ENCODE peak calls at places on chromosome 7, in seven cellular contexts. One of them, this sample, is unnamed.

GRCh38 chr7:7114575-7115291 is 67.6 kb upstream of the C1GALT1 start:
- DNase-seq in PC-3: peak; percentile 73
- DNase-seq in fibroblast of lung: no peak
- DNase-seq in sigmoid colon: no peak
- DNase-seq in tibial artery: no peak
- DNase-seq in stomach: peak; percentile 46
- DNase-seq in mucosa of descending colon: no peak
- DNase-seq in this sample: no peak

GRCh38 chr7:105782391-105783063 is 93.9 kb downstream of the ATXN7L1 start:
- DNase-seq in PC-3: peak; percentile 96
- DNase-seq in tibial artery: no peak
- DNase-seq in mucosa of descending colon: no peak
- DNase-seq in fibroblast of lung: peak; percentile 94
- DNase-seq in stomach: no peak
- DNase-seq in sigmoid colon: peak; percentile 55
- DNase-seq in this sample: peak; percentile 29

GRCh38 chr7:145169908-145170307 is 334.1 kb upstream of the TPK1 start:
- DNase-seq in sigmoid colon: no peak
- DNase-seq in stomach: no peak
- DNase-seq in PC-3: peak; percentile 46
- DNase-seq in mucosa of descending colon: no peak
- DNase-seq in tibial artery: no peak
- DNase-seq in fibroblast of lung: no peak
- DNase-seq in this sample: no peak

GRCh38 chr7:134823400-134823799 is 44.0 kb downstream of the CALD1 start:
- DNase-seq in fibroblast of lung: peak; percentile 91
- DNase-seq in PC-3: no peak
- DNase-seq in stomach: no peak
- DNase-seq in mucosa of descending colon: no peak
- DNase-seq in tibial artery: no peak
- DNase-seq in sigmoid colon: no peak
- DNase-seq in this sample: no peak

GRCh38 chr7:98322331-98323260 is 41.1 kb downstream of the BRI3 start:
- DNase-seq in mucosa of descending colon: peak; percentile 21
- DNase-seq in PC-3: peak; percentile 2
- DNase-seq in tibial artery: peak; percentile 50
- DNase-seq in sigmoid colon: no peak
- DNase-seq in stomach: no peak
- DNase-seq in fibroblast of lung: no peak
- DNase-seq in this sample: no peak

GRCh38 chr7:137943132-137943551 is 58.7 kb downstream of the CREB3L2 start:
- DNase-seq in mucosa of descending colon: no peak
- DNase-seq in stomach: no peak
- DNase-seq in sigmoid colon: no peak
- DNase-seq in tibial artery: peak; percentile 73
- DNase-seq in fibroblast of lung: peak; percentile 91
- DNase-seq in PC-3: no peak
- DNase-seq in this sample: no peak

GRCh38 chr7:139043823-139044812 is 8.3 kb upstream of the ZC3HAV1L start:
- DNase-seq in stomach: peak; percentile 55
- DNase-seq in sigmoid colon: no peak
- DNase-seq in fibroblast of lung: no peak
- DNase-seq in tibial artery: no peak
- DNase-seq in mucosa of descending colon: peak; percentile 59
- DNase-seq in PC-3: no peak
- DNase-seq in this sample: no peak

GRCh38 chr7:82778021-82778420 is 334.4 kb upstream of the CACNA2D1 start:
- DNase-seq in stomach: no peak
- DNase-seq in sigmoid colon: no peak
- DNase-seq in PC-3: no peak
- DNase-seq in tibial artery: no peak
- DNase-seq in mucosa of descending colon: no peak
- DNase-seq in fibroblast of lung: peak; percentile 50
- DNase-seq in this sample: no peak

GRCh38 chr7:98800996-98801395 is 68.8 kb downstream of the TMEM130 start:
- DNase-seq in mucosa of descending colon: no peak
- DNase-seq in stomach: no peak
- DNase-seq in fibroblast of lung: no peak
- DNase-seq in PC-3: no peak
- DNase-seq in sigmoid colon: no peak
- DNase-seq in tibial artery: no peak
- DNase-seq in this sample: no peak

GRCh38 chr7:143463556-143463955 is 14.1 kb upstream of the TAS2R41 start:
- DNase-seq in tibial artery: no peak
- DNase-seq in stomach: no peak
- DNase-seq in mucosa of descending colon: no peak
- DNase-seq in PC-3: no peak
- DNase-seq in sigmoid colon: no peak
- DNase-seq in fibroblast of lung: no peak
- DNase-seq in this sample: no peak

GRCh38 chr7:113371376-113372043 is 253.2 kb upstream of the SMIM30 start:
- DNase-seq in stomach: no peak
- DNase-seq in mucosa of descending colon: no peak
- DNase-seq in fibroblast of lung: peak; percentile 46
- DNase-seq in PC-3: no peak
- DNase-seq in tibial artery: no peak
- DNase-seq in sigmoid colon: no peak
- DNase-seq in this sample: no peak

GRCh38 chr7:121329460-121330052 is 756 bp downstream of the WNT16 start:
- DNase-seq in tibial artery: no peak
- DNase-seq in sigmoid colon: no peak
- DNase-seq in stomach: peak; percentile 43
- DNase-seq in fibroblast of lung: peak; percentile 23
- DNase-seq in mucosa of descending colon: peak; percentile 31
- DNase-seq in PC-3: no peak
- DNase-seq in this sample: no peak

GRCh38 chr7:112080974-112081373 is 125.2 kb downstream of the DOCK4 start:
- DNase-seq in PC-3: peak; percentile 25
- DNase-seq in stomach: no peak
- DNase-seq in tibial artery: peak; percentile 66
- DNase-seq in fibroblast of lung: peak; percentile 55
- DNase-seq in sigmoid colon: no peak
- DNase-seq in mucosa of descending colon: peak; percentile 26
- DNase-seq in this sample: peak; percentile 48

GRCh38 chr7:85130702-85131101 is 56.2 kb downstream of the SEMA3D start:
- DNase-seq in sigmoid colon: no peak
- DNase-seq in mucosa of descending colon: no peak
- DNase-seq in PC-3: no peak
- DNase-seq in fibroblast of lung: no peak
- DNase-seq in stomach: no peak
- DNase-seq in tibial artery: no peak
- DNase-seq in this sample: no peak

GRCh38 chr7:112105584-112106540 is 100.3 kb downstream of the DOCK4 start:
- DNase-seq in sigmoid colon: no peak
- DNase-seq in stomach: no peak
- DNase-seq in mucosa of descending colon: no peak
- DNase-seq in fibroblast of lung: no peak
- DNase-seq in PC-3: no peak
- DNase-seq in tibial artery: no peak
- DNase-seq in this sample: no peak

GRCh38 chr7:118080947-118081346 is 103.0 kb upstream of the LSM8 start:
- DNase-seq in tibial artery: no peak
- DNase-seq in sigmoid colon: no peak
- DNase-seq in mucosa of descending colon: peak; percentile 35
- DNase-seq in PC-3: peak; percentile 71
- DNase-seq in stomach: no peak
- DNase-seq in fibroblast of lung: peak; percentile 85
- DNase-seq in this sample: peak; percentile 93

GRCh38 chr7:22622386-22622785 is 104.6 kb upstream of the IL6 start:
- DNase-seq in PC-3: peak; percentile 8
- DNase-seq in tibial artery: no peak
- DNase-seq in stomach: no peak
- DNase-seq in mucosa of descending colon: no peak
- DNase-seq in fibroblast of lung: no peak
- DNase-seq in sigmoid colon: no peak
- DNase-seq in this sample: no peak

GRCh38 chr7:36667007-36667406 is 57.3 kb downstream of the AOAH start:
- DNase-seq in mucosa of descending colon: no peak
- DNase-seq in tibial artery: no peak
- DNase-seq in PC-3: no peak
- DNase-seq in stomach: no peak
- DNase-seq in sigmoid colon: no peak
- DNase-seq in fibroblast of lung: peak; percentile 79
- DNase-seq in this sample: no peak

GRCh38 chr7:111199643-111200042 is 108.7 kb downstream of the LRRN3 start:
- DNase-seq in stomach: no peak
- DNase-seq in PC-3: peak; percentile 22
- DNase-seq in fibroblast of lung: peak; percentile 25
- DNase-seq in mucosa of descending colon: no peak
- DNase-seq in sigmoid colon: no peak
- DNase-seq in tibial artery: no peak
- DNase-seq in this sample: no peak

GRCh38 chr7:98562336-98563182 is 54.5 kb upstream of the NPTX2 start:
- DNase-seq in mucosa of descending colon: no peak
- DNase-seq in fibroblast of lung: peak; percentile 19
- DNase-seq in stomach: no peak
- DNase-seq in tibial artery: no peak
- DNase-seq in PC-3: no peak
- DNase-seq in sigmoid colon: peak; percentile 38
- DNase-seq in this sample: no peak

GRCh38 chr7:92075455-92076158 is 58.7 kb downstream of the CYP51A1 start:
- DNase-seq in mucosa of descending colon: no peak
- DNase-seq in stomach: no peak
- DNase-seq in sigmoid colon: no peak
- DNase-seq in fibroblast of lung: no peak
- DNase-seq in tibial artery: no peak
- DNase-seq in PC-3: peak; percentile 7
- DNase-seq in this sample: no peak

GRCh38 chr7:83547526-83547925 is 101.4 kb downstream of the SEMA3E start:
- DNase-seq in stomach: peak; percentile 72
- DNase-seq in tibial artery: no peak
- DNase-seq in PC-3: peak; percentile 95
- DNase-seq in fibroblast of lung: peak; percentile 99
- DNase-seq in mucosa of descending colon: peak; percentile 18
- DNase-seq in sigmoid colon: no peak
- DNase-seq in this sample: peak; percentile 50

GRCh38 chr7:134789967-134790685 is 10.7 kb downstream of the CALD1 start:
- DNase-seq in sigmoid colon: peak; percentile 87
- DNase-seq in stomach: no peak
- DNase-seq in tibial artery: no peak
- DNase-seq in mucosa of descending colon: peak; percentile 9
- DNase-seq in PC-3: no peak
- DNase-seq in fibroblast of lung: peak; percentile 83
- DNase-seq in this sample: no peak

DNA sequence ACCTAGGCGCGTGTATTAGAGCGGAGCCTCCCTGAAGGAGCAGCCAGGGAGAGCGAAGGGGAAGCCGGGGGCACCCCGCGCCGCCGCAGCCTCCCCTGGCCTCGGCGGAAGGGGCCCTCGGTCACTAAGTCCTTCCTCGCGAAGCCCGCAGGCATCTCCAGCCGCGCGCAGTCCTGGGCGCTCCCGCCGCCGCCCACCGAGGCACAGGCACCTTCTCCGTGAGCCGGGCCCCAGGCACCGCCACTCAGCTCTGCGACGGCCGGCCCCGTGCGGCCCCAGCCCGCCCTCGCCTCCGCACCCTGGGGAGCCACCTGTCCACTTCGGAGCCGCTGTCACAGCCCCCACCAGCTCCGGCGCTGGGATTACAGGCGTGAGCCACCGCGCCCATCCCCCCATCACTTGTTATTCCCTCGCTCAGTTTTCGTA is 80.8 kb downstream of the ZNF467 start:
- DNase-seq in fibroblast of lung: no peak
- DNase-seq in sigmoid colon: no peak
- DNase-seq in PC-3: no peak
- DNase-seq in mucosa of descending colon: no peak
- DNase-seq in tibial artery: no peak
- DNase-seq in stomach: no peak
- DNase-seq in this sample: no peak
- H3K4me3 ChIP-seq in fibroblast of lung: peak overlapping the region; percentile 38
- H3K4me3 ChIP-seq in sigmoid colon: peak overlapping the region; percentile 49
- H3K4me3 ChIP-seq in PC-3: no peak overlapping the region
- H3K4me3 ChIP-seq in mucosa of descending colon: no peak overlapping the region
- H3K4me3 ChIP-seq in tibial artery: no peak overlapping the region
- H3K4me3 ChIP-seq in stomach: no peak overlapping the region
- H3K4me3 ChIP-seq in this sample: peak overlapping the region; percentile 20

GRCh38 chr7:47195641-47196040 is 386.3 kb downstream of the TNS3 start:
- DNase-seq in tibial artery: no peak
- DNase-seq in fibroblast of lung: no peak
- DNase-seq in sigmoid colon: no peak
- DNase-seq in stomach: no peak
- DNase-seq in mucosa of descending colon: no peak
- DNase-seq in PC-3: peak; percentile 24
- DNase-seq in this sample: no peak
- TF ChIP-seq CTCF in tibial artery: no peak
- TF ChIP-seq CTCF in fibroblast of lung: peak; percentile 22
- TF ChIP-seq CTCF in sigmoid colon: no peak
- TF ChIP-seq CTCF in stomach: no peak
- TF ChIP-seq CTCF in mucosa of descending colon: no peak
- TF ChIP-seq CTCF in PC-3: peak; percentile 39
- TF ChIP-seq CTCF in this sample: no peak

GRCh38 chr7:131403322-131403721 is 75.6 kb downstream of the MKLN1 start:
- DNase-seq in sigmoid colon: no peak
- DNase-seq in tibial artery: no peak
- DNase-seq in PC-3: no peak
- DNase-seq in fibroblast of lung: no peak
- DNase-seq in mucosa of descending colon: no peak
- DNase-seq in stomach: no peak
- DNase-seq in this sample: no peak
- H3K36me3 ChIP-seq in sigmoid colon: no peaks in the 10 kb centered on the region
- H3K36me3 ChIP-seq in tibial artery: peaks cover 8% of the 10 kb centered on the region
- H3K36me3 ChIP-seq in PC-3: peaks cover 29% of the 10 kb centered on the region
- H3K36me3 ChIP-seq in fibroblast of lung: peaks cover 4% of the 10 kb centered on the region
- H3K36me3 ChIP-seq in mucosa of descending colon: no peaks in the 10 kb centered on the region
- H3K36me3 ChIP-seq in stomach: no peaks in the 10 kb centered on the region
- H3K36me3 ChIP-seq in this sample: no peaks in the 10 kb centered on the region

DNA sequence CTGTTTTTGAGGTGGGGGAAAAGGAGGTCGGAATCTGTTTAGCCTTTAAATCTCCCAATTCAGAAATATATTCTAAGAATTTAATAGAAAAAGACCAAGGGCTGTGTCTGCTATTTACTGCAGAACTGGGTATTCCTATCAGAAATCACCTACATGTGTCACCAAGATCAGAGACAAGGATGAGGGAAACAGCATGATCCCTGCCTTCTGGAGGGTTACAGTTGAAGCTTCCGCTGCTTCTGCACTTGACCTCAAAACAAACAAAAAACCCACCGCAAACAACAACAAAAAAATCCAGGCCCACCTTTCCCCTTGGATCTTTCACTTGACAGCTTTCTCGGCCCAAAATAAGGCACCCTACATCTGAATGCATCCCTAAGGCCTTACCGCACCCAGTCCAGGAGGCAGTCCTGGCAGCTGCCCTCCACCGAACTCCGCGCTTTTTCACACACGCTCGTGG is 750 bp upstream of the CDK14 start:
- DNase-seq in mucosa of descending colon: no peak
- DNase-seq in sigmoid colon: no peak
- DNase-seq in stomach: no peak
- DNase-seq in PC-3: peak; percentile 11
- DNase-seq in fibroblast of lung: peak; percentile 42
- DNase-seq in tibial artery: no peak
- DNase-seq in this sample: no peak
- H3K4me3 ChIP-seq in mucosa of descending colon: no peak overlapping the region
- H3K4me3 ChIP-seq in sigmoid colon: peak overlapping the region; percentile 74
- H3K4me3 ChIP-seq in stomach: peak overlapping the region; percentile 81
- H3K4me3 ChIP-seq in PC-3: peak overlapping the region; percentile 90
- H3K4me3 ChIP-seq in fibroblast of lung: peak overlapping the region; percentile 89
- H3K4me3 ChIP-seq in tibial artery: peak overlapping the region; percentile 91
- H3K4me3 ChIP-seq in this sample: peak overlapping the region; percentile 61